ENCODE peak calls at places on chromosome 4, in nine cellular contexts. T, I, S, J, P, E, L, V and F are unnamed samples.

GRCh38 chr4:174283507-174284180 is at the start of the genes CEP44 and FBXO8:
- DNase-seq in T (peak; percentile 47), I (no peak), S (peak; percentile 55), J (peak; percentile 78), P (peak; percentile 61), E (peak; percentile 43), L (peak; percentile 41), V (peak; percentile 91), F (peak; percentile 66)

GRCh38 chr4:168569066-168569908 is 72.4 kb downstream of the PALLD start:
- DNase-seq in T (no peak), I (peak; percentile 73), S (no peak), J (no peak), P (no peak), E (no peak), L (no peak), V (no peak), F (peak; percentile 34)

GRCh38 chr4:14902337-14902736 is 99.9 kb upstream of the CPEB2 start:
- DNase-seq in T (no peak), I (no peak), S (no peak), J (no peak), P (no peak), E (no peak), L (no peak), V (no peak), F (no peak)

GRCh38 chr4:147938481-147938880 is 206.6 kb downstream of the ARHGAP10 start:
- DNase-seq in T (no peak), I (no peak), S (no peak), J (no peak), P (no peak), E (no peak), L (no peak), V (no peak), F (no peak)

GRCh38 chr4:24690436-24690835 is 104.9 kb upstream of the SOD3 start:
- DNase-seq in T (no peak), I (no peak), S (no peak), J (peak; percentile 11), P (no peak), E (no peak), L (no peak), V (no peak), F (no peak)

GRCh38 chr4:122914292-122914904 is 8.0 kb downstream of the NUDT6 start:
- DNase-seq in T (no peak), I (peak; percentile 62), S (no peak), J (peak; percentile 68), P (no peak), E (no peak), L (no peak), V (no peak), F (no peak)

GRCh38 chr4:147777456-147778091 is 45.7 kb downstream of the ARHGAP10 start:
- DNase-seq in T (no peak), I (no peak), S (no peak), J (peak; percentile 34), P (no peak), E (no peak), L (no peak), V (no peak), F (no peak)

GRCh38 chr4:6191448-6192130 is 8.8 kb downstream of the JAKMIP1 start:
- DNase-seq in T (no peak), I (no peak), S (no peak), J (no peak), P (no peak), E (no peak), L (no peak), V (no peak), F (no peak)